ENCODE peak calls at places on chromosomes 4 and X, in eight cellular contexts. X is CD8-positive, alpha-beta memory T cell; I is tibial nerve; Q is suprapubic skin; C is left lung; Z is lower lobe of right lung; O is naive thymus-derived CD4-positive, alpha-beta T cell; K is HepG2. G is an unnamed sample. For H3K4me1, the result is how much of the 10 kb centered on the place peaks cover.

GRCh38 chrX:40008841-40009461 is 88.8 kb downstream of the BCOR start:
- DNase-seq in Q (peak), X (no peak), C (peak), K (no peak), O (peak), Z (peak), I (no peak), G (no peak)

GRCh38 chr4:136392576-136392975 is 1139.7 kb downstream of the PCDH18 start:
- DNase-seq in I (no peak), Z (no peak), C (no peak), K (no peak), Q (no peak), O (no peak), X (no peak), G (no peak)

GRCh38 chrX:134600714-134601113 is 57.6 kb downstream of the PLAC1 start:
- DNase-seq in K (no peak), Q (no peak), C (no peak), X (no peak), O (no peak), Z (no peak), I (no peak), G (no peak)

GRCh38 chr4:88242144-88242543 is 42.2 kb downstream of the PPM1K start:
- DNase-seq in O (no peak), Q (no peak), C (no peak), I (no peak), K (peak), X (no peak), Z (no peak), G (no peak)

GRCh38 chr4:26959654-26960047 is 99.0 kb downstream of the STIM2 start:
- DNase-seq in X (no peak), C (no peak), Z (no peak), O (no peak), I (no peak), Q (no peak), K (no peak), G (no peak)

GRCh38 chr4:144574509-144574908 is 71.4 kb upstream of the HHIP start:
- DNase-seq in X (no peak), Q (no peak), C (no peak), I (no peak), O (no peak), K (no peak), Z (no peak), G (no peak)

GRCh38 chr4:1323280-1323634 is 23.8 kb upstream of the UVSSA start:
- DNase-seq in Z (peak), I (no peak), C (no peak), K (no peak), O (no peak), X (no peak), Q (no peak), G (no peak)

GRCh38 chr4:180407273-180407885 is 1835.8 kb upstream of the TENM3 start:
- DNase-seq in O (no peak), I (no peak), Z (no peak), Q (no peak), X (no peak), K (no peak), C (no peak), G (no peak)

GRCh38 chr4:124640037-124640730 is 72.3 kb downstream of the ANKRD50 start:
- DNase-seq in I (no peak), O (no peak), C (no peak), Q (no peak), Z (no peak), X (no peak), K (no peak), G (peak)

GRCh38 chr4:82282875-82283274 is 90.9 kb downstream of the HNRNPD start:
- DNase-seq in K (peak), Z (no peak), Q (no peak), X (no peak), C (no peak), I (no peak), O (no peak), G (no peak)

GRCh38 chr4:133484287-133484686 is 335.2 kb downstream of the PCDH10 start:
- DNase-seq in Z (no peak), I (no peak), X (no peak), Q (no peak), O (no peak), C (no peak), K (no peak), G (no peak)

GRCh38 chrX:21725498-21725897 is 32.4 kb downstream of the SMPX start:
- DNase-seq in I (no peak), X (no peak), C (no peak), Q (no peak), O (no peak), Z (no peak), K (peak), G (no peak)

GRCh38 chr4:80069837-80070788 is 2.9 kb downstream of the ANTXR2 start:
- DNase-seq in O (no peak), Z (no peak), K (no peak), Q (no peak), C (no peak), I (no peak), X (no peak), G (no peak)

GRCh38 chr4:99635601-99636000 is 22.0 kb downstream of the C4orf54 start:
- DNase-seq in X (no peak), Z (no peak), O (no peak), K (no peak), I (no peak), C (no peak), Q (no peak), G (no peak)

DNA sequence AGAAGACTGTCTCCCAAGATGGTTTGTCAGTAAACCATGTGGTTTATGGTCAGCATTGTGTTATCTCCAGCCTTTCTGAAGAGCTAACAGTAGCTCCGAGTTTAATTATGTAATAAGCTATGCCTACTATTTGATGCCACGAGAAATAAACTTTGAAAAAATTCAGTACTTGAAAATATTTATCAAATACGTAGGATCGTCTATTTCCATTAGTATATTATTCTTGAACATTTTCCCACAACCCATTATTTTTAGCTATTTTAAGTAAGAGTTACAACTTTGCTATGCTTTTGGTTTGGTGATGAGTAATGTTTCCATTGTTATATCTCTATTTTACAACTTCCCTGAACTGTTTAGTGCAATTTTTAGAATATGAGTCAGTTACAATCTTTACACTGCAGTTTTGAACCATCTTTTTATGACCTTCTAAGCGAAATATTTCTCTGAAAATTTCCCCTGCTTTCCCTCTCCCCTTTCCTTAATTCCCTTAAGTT is 44.5 kb upstream of the TRIM2 start:
- DNase-seq in X (no peak), O (no peak), Q (no peak), I (no peak), K (no peak), C (no peak), Z (no peak), G (no peak)
- H3K27ac ChIP-seq in X (no peak), O (no peak), Q (no peak), I (no peak), K (no peak), C (no peak), Z (no peak), G (no peak)

DNA sequence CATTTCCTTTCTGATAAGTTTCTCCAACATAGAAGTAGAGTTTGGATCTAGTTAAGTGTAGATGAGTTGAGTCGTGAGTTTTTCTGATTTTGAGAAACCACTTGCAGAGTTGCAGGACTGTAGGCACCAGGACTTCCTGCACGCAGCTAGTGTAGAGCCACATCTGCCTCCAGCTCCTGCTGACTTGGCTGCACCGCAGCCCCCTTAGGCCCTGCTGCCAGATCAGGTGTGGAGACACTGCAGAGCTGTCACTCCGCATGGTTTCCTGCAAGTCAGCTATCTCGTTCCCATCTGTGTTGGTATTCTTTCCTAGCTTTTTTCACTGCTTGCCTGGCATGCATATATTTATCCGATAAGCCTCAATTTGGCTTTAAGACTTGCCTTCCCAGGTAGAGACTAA is 48.9 kb downstream of the PCDH7 start:
- DNase-seq in I (no peak), K (no peak), O (no peak), C (no peak), X (no peak), Q (no peak), Z (no peak), G (no peak)
- H3K4me1 ChIP-seq in I (under half), K (under half), O (under half), C (under half), X (under half), Q (under half), Z (under half), G (under half)

DNA sequence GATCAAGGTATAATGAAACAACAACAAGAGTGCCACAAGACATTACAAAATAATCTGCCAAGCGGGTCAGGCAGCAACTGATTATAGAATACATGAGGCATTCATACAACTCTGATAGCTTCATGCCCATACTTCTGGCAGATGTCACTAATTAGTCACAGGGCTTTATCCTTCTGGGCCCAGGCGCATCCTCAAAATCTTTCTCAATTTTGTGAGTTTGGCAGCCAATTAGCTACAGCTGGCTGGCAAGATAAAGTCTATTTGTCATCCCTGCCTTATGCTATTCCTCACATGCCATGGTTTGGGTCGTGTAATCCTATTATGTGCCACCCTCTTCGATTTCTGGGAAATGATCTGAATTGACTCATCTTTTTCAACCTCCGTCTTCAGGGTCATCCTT is 254.3 kb downstream of the PACRGL start:
- DNase-seq in O (no peak), K (no peak), X (no peak), Z (no peak), C (no peak), I (no peak), Q (no peak), G (no peak)
- H3K4me3 ChIP-seq in O (no peak), K (no peak), X (no peak), Z (no peak), C (no peak), I (no peak), Q (no peak), G (no peak)

GRCh38 chrX:82219129-82219528 is 1017.2 kb downstream of the SH3BGRL start:
- DNase-seq in Q (no peak), X (no peak), C (no peak), O (no peak), Z (no peak), I (no peak), K (no peak), G (no peak)
- H3K27ac ChIP-seq in Q (no peak), X (no peak), C (no peak), O (no peak), Z (no peak), I (no peak), K (no peak), G (no peak)